ENCODE peak calls at places on chromosomes 11 and 22, in four cellular contexts. Q is T-helper 2 cell; P is NCI-H1092 treated with DMSO at 0.1 percent for 48 hours; F is activated CD8-positive, alpha-beta memory T cell treated with anti-CD3 and anti-CD28 coated beads, Interleukin-2, amount 50 U/mL, for 48 hours. B is an unnamed sample.
A peak's percentile ranks its signal among the peaks of the same experiment; 100 is the strongest.

GRCh38 chr11:33025339-33025722 is 9.7 kb downstream of the DEPDC7 start:
- DNase-seq in Q (no peak), F (no peak), P (no peak), B (no peak)

GRCh38 chr11:120123946-120124345 is 14.0 kb downstream of the TRIM29 start:
- DNase-seq in P (no peak), F (no peak), Q (no peak), B (no peak)

GRCh38 chr11:47225552-47226137 is 10.9 kb downstream of the DDB2 start:
- DNase-seq in F (no peak), P (no peak), Q (peak; percentile 9), B (no peak)

GRCh38 chr11:74522776-74523175 is 29.3 kb upstream of the LIPT2 start:
- DNase-seq in F (no peak), Q (no peak), P (no peak), B (no peak)

GRCh38 chr22:33710326-33710725 is 209.9 kb downstream of the LARGE1 start:
- DNase-seq in Q (no peak), F (no peak), P (no peak), B (no peak)

GRCh38 chr11:99934008-99934407 is 753.1 kb upstream of the ARHGAP42 start:
- DNase-seq in F (no peak), P (no peak), Q (no peak), B (no peak)

GRCh38 chr11:118886681-118887111 is 3.0 kb downstream of the CXCR5 start:
- DNase-seq in P (no peak), Q (no peak), F (no peak), B (no peak)

GRCh38 chr11:75721852-75722668 is 4.4 kb downstream of the MOGAT2 start:
- DNase-seq in F (no peak), Q (no peak), P (no peak), B (no peak)

GRCh38 chr11:125062931-125063428 is at the start of gene SLC37A2:
- DNase-seq in Q (no peak), F (peak; percentile 74), P (peak; percentile 33), B (peak; percentile 70)

GRCh38 chr11:68727783-68728182 is 23.5 kb downstream of the TESMIN start:
- DNase-seq in F (no peak), Q (no peak), P (peak; percentile 9), B (no peak)

GRCh38 chr11:93054279-93054678 is 84.8 kb downstream of the MTNR1B start:
- DNase-seq in F (no peak), Q (no peak), P (no peak), B (no peak)

GRCh38 chr11:2541881-2542361 is 97.1 kb downstream of the KCNQ1 start:
- DNase-seq in F (no peak), P (no peak), Q (no peak), B (no peak)

GRCh38 chr22:19880786-19881569 is 26.3 kb upstream of the GNB1L start:
- DNase-seq in Q (no peak), F (peak; percentile 40), P (no peak), B (peak; percentile 81)

GRCh38 chr11:112334381-112334780 is 73.7 kb upstream of the PLET1 start:
- DNase-seq in Q (no peak), P (no peak), F (no peak), B (no peak)

GRCh38 chr11:14552089-14552488 is 31.9 kb upstream of the PSMA1 start:
- DNase-seq in Q (no peak), F (no peak), P (no peak), B (no peak)

GRCh38 chr11:113778111-113778910 is 1.3 kb upstream of the CLDN25 start:
- DNase-seq in Q (no peak), P (peak; percentile 22), F (no peak), B (no peak)

B was measured in type B pancreatic cell.